ENCODE peak calls at places on chromosomes 7 and 10, in five cellular contexts. C is left ventricle myocardium inferior, Z is epithelial cell of proximal tubule, N is GM12865, A is D721Med. S is an unnamed sample.

GRCh38 chr10:110773693-110774068 is 98.0 kb upstream of the PDCD4 start:
- DNase-seq in N (no peak), A (no peak), C (no peak), Z (no peak), S (no peak)

GRCh38 chr7:79668292-79668691 is 214.8 kb upstream of the MAGI2 start:
- DNase-seq in N (no peak), Z (no peak), A (no peak), C (no peak), S (no peak)

GRCh38 chr10:124091646-124092269 is 1.6 kb downstream of the CHST15 start:
- DNase-seq in C (peak; percentile 34), Z (no peak), N (no peak), A (no peak), S (no peak)

GRCh38 chr10:106189254-106189653 is 975.3 kb downstream of the SORCS1 start:
- DNase-seq in N (peak; percentile 57), A (no peak), Z (peak; percentile 9), C (no peak), S (no peak)

GRCh38 chr10:64036996-64037666 is 515.9 kb downstream of the REEP3 start:
- DNase-seq in C (no peak), A (no peak), N (no peak), Z (no peak), S (no peak)

GRCh38 chr7:34158754-34159153 is 253.4 kb downstream of the BMPER start:
- DNase-seq in N (no peak), A (no peak), Z (no peak), C (no peak), S (no peak)

GRCh38 chr10:114431414-114431767 is 27.1 kb upstream of the AFAP1L2 start:
- DNase-seq in N (no peak), C (no peak), Z (no peak), A (no peak), S (no peak)

GRCh38 chr10:132687893-132688579 is 97.9 kb downstream of the NKX6-2 start:
- DNase-seq in N (no peak), A (no peak), C (peak; percentile 2), Z (no peak), S (no peak)

GRCh38 chr7:158258411-158259130 is 329.1 kb downstream of the PTPRN2 start:
- DNase-seq in Z (no peak), A (no peak), C (no peak), N (no peak), S (no peak)

GRCh38 chr10:5890519-5890878 is 456 bp downstream of the FBH1 start:
- DNase-seq in Z (no peak), N (peak; percentile 45), C (no peak), A (no peak), S (no peak)

GRCh38 chr7:98202367-98203195 is 8.7 kb upstream of the BHLHA15 start:
- DNase-seq in Z (no peak), C (no peak), N (peak; percentile 98), A (no peak), S (no peak)

GRCh38 chr7:5528071-5528814 is 104.6 kb upstream of the TNRC18 start:
- DNase-seq in A (no peak), C (peak; percentile 46), Z (no peak), N (peak; percentile 66), S (peak; percentile 71)

GRCh38 chr10:380313-380955 is 245.2 kb downstream of the ZMYND11 start:
- DNase-seq in Z (no peak), A (no peak), N (no peak), C (no peak), S (no peak)

GRCh38 chr10:102605712-102606111 is 38.6 kb upstream of the TRIM8 start:
- DNase-seq in C (no peak), N (no peak), Z (no peak), A (no peak), S (peak; percentile 70)

GRCh38 chr10:120369831-120370230 is 87.2 kb upstream of the PLPP4 start:
- DNase-seq in N (no peak), A (no peak), C (no peak), Z (peak; percentile 65), S (peak; percentile 56)

GRCh38 chr10:121661451-121661851 is 63.2 kb upstream of the FGFR2 start:
- DNase-seq in Z (no peak), C (no peak), N (no peak), A (no peak), S (no peak)

GRCh38 chr7:41940760-41941343 is 238.0 kb upstream of the INHBA start:
- DNase-seq in A (peak; percentile 29), N (peak; percentile 72), Z (no peak), C (peak; percentile 53), S (peak; percentile 62)

GRCh38 chr7:129530881-129531391 is 28.6 kb downstream of the SMKR1 start:
- DNase-seq in C (no peak), Z (peak; percentile 63), A (no peak), N (peak; percentile 6), S (peak; percentile 81)

GRCh38 chr7:8217200-8218068 is 44.5 kb downstream of the ICA1 start:
- DNase-seq in A (peak; percentile 18), Z (peak; percentile 52), N (peak; percentile 85), C (no peak), S (peak; percentile 76)

GRCh38 chr7:13560441-13560840 is 429.0 kb downstream of the ETV1 start:
- DNase-seq in N (no peak), A (no peak), Z (no peak), C (no peak), S (peak; percentile 12)

GRCh38 chr7:157521752-157522151 is 184.9 kb downstream of the DNAJB6 start:
- DNase-seq in N (no peak), C (no peak), Z (no peak), A (no peak), S (no peak)

GRCh38 chr7:127862540-127862939 is 168.7 kb downstream of the LRRC4 start:
- DNase-seq in Z (no peak), N (no peak), C (no peak), A (no peak), S (no peak)

GRCh38 chr7:131897790-131898165 is 341.4 kb upstream of the PODXL start:
- DNase-seq in N (no peak), Z (no peak), C (no peak), A (no peak), S (no peak)

GRCh38 chr10:101011517-101012423 is 12.2 kb downstream of the LZTS2 start:
- DNase-seq in N (no peak), Z (no peak), C (no peak), A (no peak), S (peak; percentile 22)

GRCh38 chr7:75813084-75813483 is 522 bp downstream of the CCL24 start:
- DNase-seq in Z (no peak), A (no peak), C (no peak), N (no peak), S (peak; percentile 24)

GRCh38 chr7:135385209-135385608 is 124.7 kb downstream of the CNOT4 start:
- DNase-seq in N (no peak), Z (no peak), C (peak; percentile 20), A (no peak), S (no peak)

GRCh38 chr10:50846753-50847152 is 38.7 kb downstream of the A1CF start:
- DNase-seq in N (no peak), C (no peak), A (no peak), Z (no peak), S (peak; percentile 7)

GRCh38 chr7:24971333-24972165 is 8.4 kb downstream of the OSBPL3 start:
- DNase-seq in Z (peak; percentile 38), N (peak; percentile 23), A (no peak), C (no peak), S (peak; percentile 91)

GRCh38 chr7:36545291-36545690 is 155.6 kb downstream of the ANLN start:
- DNase-seq in Z (no peak), N (no peak), A (no peak), C (no peak), S (no peak)

GRCh38 chr7:29106128-29106988 is 40.0 kb downstream of the CPVL start:
- DNase-seq in C (no peak), A (no peak), N (peak; percentile 61), Z (no peak), S (peak; percentile 68)

GRCh38 chr10:103367379-103367781 is 396 bp upstream of the TAF5 start:
- DNase-seq in Z (no peak), C (no peak), N (peak; percentile 9), A (no peak), S (no peak)

GRCh38 chr7:19030280-19030679 is 87.2 kb downstream of the TWIST1 start:
- DNase-seq in N (no peak), A (no peak), C (no peak), Z (no peak), S (peak; percentile 66)

GRCh38 chr10:102616071-102616770 is 28.1 kb upstream of the TRIM8 start:
- DNase-seq in Z (no peak), A (no peak), N (peak; percentile 22), C (peak; percentile 84), S (no peak)

DNA sequence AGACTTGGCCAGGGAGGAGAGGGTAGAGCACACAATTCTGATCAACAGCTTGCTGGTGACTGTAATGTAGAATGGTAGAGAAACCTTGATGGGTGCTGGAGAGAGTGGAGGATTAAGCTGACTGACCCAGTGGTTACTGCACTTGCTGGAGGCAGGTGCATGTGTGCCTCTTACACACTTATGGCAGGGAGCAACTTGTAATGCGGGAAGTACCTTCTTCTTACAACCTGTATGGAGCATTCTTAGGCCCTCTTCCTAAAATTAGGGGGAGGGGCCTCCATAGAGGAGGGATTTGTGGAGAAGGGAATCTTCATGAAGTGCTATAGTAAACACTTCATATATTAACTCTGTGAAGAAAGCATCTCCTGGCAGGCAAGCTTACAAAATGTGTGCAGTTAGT is 113.6 kb downstream of the RTKN2 start:
- DNase-seq in Z (no peak), C (no peak), A (no peak), N (no peak), S (no peak)
- TF ChIP-seq CTCF in Z (no peak), C (no peak), A (no peak), N (no peak), S (no peak)

GRCh38 chr7:65840446-65840845 is 32.4 kb upstream of the VKORC1L1 start:
- DNase-seq in N (peak; percentile 9), Z (no peak), A (no peak), C (no peak), S (no peak)
- TF ChIP-seq CTCF in N (no peak), Z (no peak), A (peak; percentile 51), C (no peak), S (no peak)

GRCh38 chr10:13827418-13827817 is 240.7 kb downstream of the PRPF18 start:
- DNase-seq in Z (no peak), A (no peak), N (no peak), C (no peak), S (no peak)

GRCh38 chr10:13829790-13830189 is 243.0 kb downstream of the PRPF18 start:
- DNase-seq in N (peak; percentile 55), C (no peak), Z (no peak), A (no peak), S (no peak)

GRCh38 chr10:13834581-13835286 is 248.0 kb downstream of the PRPF18 start:
- DNase-seq in N (no peak), A (no peak), C (no peak), Z (no peak), S (peak; percentile 14)

GRCh38 chr10:13831711-13832110 is 244.9 kb downstream of the PRPF18 start:
- DNase-seq in C (no peak), N (peak; percentile 79), Z (no peak), A (no peak), S (no peak)

GRCh38 chr10:13830385-13830784 is 243.6 kb downstream of the PRPF18 start:
- DNase-seq in C (no peak), Z (no peak), N (no peak), A (no peak), S (no peak)
- TF ChIP-seq CTCF in C (no peak), Z (no peak), N (no peak), A (no peak), S (peak; percentile 15)

DNA sequence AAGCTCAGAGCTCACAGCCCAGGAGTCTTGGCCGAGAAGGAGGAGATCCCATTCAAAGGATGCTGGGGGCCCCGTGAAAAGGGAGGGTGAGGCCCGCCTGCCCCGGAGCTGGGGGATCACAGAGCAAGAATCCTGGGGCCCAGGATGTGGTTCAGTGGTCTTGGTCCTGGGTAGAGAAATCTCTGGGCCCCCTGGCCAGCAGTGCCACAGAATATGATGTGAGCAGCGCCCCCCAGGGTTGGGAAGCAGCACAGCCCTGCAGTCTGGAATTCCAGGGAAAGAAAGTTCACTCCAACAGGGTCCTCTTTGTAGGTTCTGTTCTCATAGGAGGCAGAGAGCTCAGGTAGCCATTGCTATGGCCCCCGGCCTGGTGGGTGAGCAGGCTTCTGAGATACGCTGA is 77.6 kb upstream of the GNA12 start:
- DNase-seq in C (no peak), A (no peak), N (no peak), Z (no peak), S (no peak)
- TF ChIP-seq CTCF in C (no peak), A (peak; percentile 11), N (no peak), Z (peak; percentile 41), S (peak; percentile 49)

S was measured in HFFc6.